ENCODE peak calls at places on chromosomes 12 and 14, in five cellular contexts. One of them, this sample, is unnamed.

GRCh38 chr14:102819176-102819628 is 42.0 kb downstream of the TRAF3 start:
- DNase-seq in suprapubic skin: no peak
- DNase-seq in right atrium auricular region: no peak
- DNase-seq in left ventricle myocardium inferior: no peak
- DNase-seq in OCI-LY7: no peak
- DNase-seq in this sample: no peak

GRCh38 chr14:75978249-75978731 is 3.5 kb downstream of the TGFB3 start:
- DNase-seq in OCI-LY7: peak; percentile 75
- DNase-seq in right atrium auricular region: no peak
- DNase-seq in left ventricle myocardium inferior: no peak
- DNase-seq in suprapubic skin: no peak
- DNase-seq in this sample: no peak

GRCh38 chr14:20522332-20522731 is 17.0 kb downstream of the RNASE10 start:
- DNase-seq in OCI-LY7: no peak
- DNase-seq in right atrium auricular region: no peak
- DNase-seq in suprapubic skin: no peak
- DNase-seq in left ventricle myocardium inferior: no peak
- DNase-seq in this sample: no peak

GRCh38 chr12:88960213-88960878 is 380.1 kb upstream of the KITLG start:
- DNase-seq in left ventricle myocardium inferior: no peak
- DNase-seq in right atrium auricular region: no peak
- DNase-seq in OCI-LY7: no peak
- DNase-seq in suprapubic skin: no peak
- DNase-seq in this sample: no peak

GRCh38 chr12:25730489-25731349 is 177.6 kb upstream of the LMNTD1 start:
- DNase-seq in left ventricle myocardium inferior: no peak
- DNase-seq in OCI-LY7: no peak
- DNase-seq in suprapubic skin: no peak
- DNase-seq in right atrium auricular region: no peak
- DNase-seq in this sample: no peak

GRCh38 chr12:77161944-77162343 is 96.6 kb upstream of the E2F7 start:
- DNase-seq in suprapubic skin: no peak
- DNase-seq in left ventricle myocardium inferior: no peak
- DNase-seq in right atrium auricular region: no peak
- DNase-seq in OCI-LY7: no peak
- DNase-seq in this sample: no peak

GRCh38 chr14:21025374-21026151 is 702 bp upstream of the NDRG2 start:
- DNase-seq in left ventricle myocardium inferior: peak; percentile 91
- DNase-seq in right atrium auricular region: peak; percentile 73
- DNase-seq in suprapubic skin: peak; percentile 84
- DNase-seq in OCI-LY7: no peak
- DNase-seq in this sample: no peak

GRCh38 chr14:83133986-83134664 is 1600.5 kb upstream of the SEL1L start:
- DNase-seq in right atrium auricular region: no peak
- DNase-seq in left ventricle myocardium inferior: no peak
- DNase-seq in suprapubic skin: no peak
- DNase-seq in OCI-LY7: no peak
- DNase-seq in this sample: no peak

GRCh38 chr12:124898200-124898950 is 16.1 kb downstream of the UBC start:
- DNase-seq in right atrium auricular region: no peak
- DNase-seq in left ventricle myocardium inferior: no peak
- DNase-seq in suprapubic skin: no peak
- DNase-seq in OCI-LY7: peak; percentile 86
- DNase-seq in this sample: no peak

DNA sequence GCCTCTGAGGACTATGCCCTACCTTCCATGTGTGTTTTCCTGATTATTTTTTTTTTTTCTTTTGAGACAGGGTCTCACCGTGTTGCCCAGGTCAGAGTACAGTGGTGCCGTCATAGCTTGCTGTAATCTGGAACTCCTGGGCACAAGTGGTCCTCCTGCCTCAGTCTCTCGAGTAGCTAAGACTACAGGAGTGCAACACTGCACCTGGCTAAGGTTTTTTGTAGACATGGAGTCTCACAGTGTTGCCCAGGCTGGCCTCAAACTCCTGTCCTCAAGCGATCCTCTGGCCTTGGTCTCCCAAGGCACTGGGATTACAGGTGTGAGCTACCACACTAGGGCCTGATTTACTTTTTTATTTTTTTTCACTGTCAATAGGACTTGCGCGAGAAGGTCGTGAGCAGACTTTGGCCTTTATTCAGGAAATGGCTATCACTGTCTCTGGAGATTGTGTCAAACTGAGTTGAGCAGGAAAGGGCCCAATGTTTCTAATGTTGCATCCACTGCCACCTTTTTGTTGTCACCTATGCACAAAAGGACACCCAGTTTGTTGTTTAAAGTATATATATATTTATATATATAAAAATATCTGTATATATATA is 47.7 kb downstream of the FLRT2 start:
- DNase-seq in OCI-LY7: no peak
- DNase-seq in right atrium auricular region: no peak
- DNase-seq in left ventricle myocardium inferior: no peak
- DNase-seq in suprapubic skin: no peak
- DNase-seq in this sample: no peak
- H3K4me1 ChIP-seq in OCI-LY7: no peaks in the 10 kb centered on the region
- H3K4me1 ChIP-seq in right atrium auricular region: no peaks in the 10 kb centered on the region
- H3K4me1 ChIP-seq in left ventricle myocardium inferior: no peaks in the 10 kb centered on the region
- H3K4me1 ChIP-seq in suprapubic skin: peaks cover 10% of the 10 kb centered on the region
- H3K4me1 ChIP-seq in this sample: peaks cover 36% of the 10 kb centered on the region

DNA sequence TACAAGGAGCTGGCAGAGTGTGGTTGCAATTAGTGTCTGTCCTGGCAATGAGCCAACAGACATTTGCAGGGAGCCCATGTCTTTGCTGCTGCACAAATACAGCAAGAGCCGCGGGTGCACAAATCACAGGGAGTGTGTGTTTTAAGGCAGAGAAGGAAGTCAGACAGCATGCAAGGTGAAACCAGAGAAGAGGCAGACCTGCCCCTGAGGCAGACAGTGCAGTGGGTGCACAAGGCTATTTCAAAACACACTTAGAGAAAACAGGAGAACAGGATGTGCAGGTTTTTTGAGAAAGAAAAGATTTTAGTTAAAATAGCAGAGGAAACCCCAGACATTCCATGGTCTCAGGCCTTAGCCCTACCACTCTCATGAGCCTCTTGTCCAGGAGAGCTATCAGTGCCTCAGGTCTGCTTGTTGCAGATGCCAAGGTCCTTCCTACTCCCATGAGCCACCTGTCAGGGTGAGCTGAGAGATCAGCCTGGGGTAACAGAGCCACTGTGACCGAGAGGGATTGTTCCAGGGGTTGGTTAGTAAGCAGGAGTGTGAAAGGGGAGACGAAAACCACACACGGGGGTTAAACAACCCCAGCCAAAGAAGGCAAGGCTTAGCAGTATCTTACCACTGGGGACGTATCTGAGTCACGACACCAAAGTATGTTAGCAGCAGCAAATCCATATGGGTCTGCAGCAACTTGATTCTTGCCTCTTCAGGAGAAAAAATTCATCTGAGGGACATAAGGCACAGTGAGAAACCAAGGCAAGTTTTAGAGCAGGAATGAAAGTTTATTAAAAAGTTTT is 78.1 kb downstream of the C14orf132 start:
- DNase-seq in left ventricle myocardium inferior: no peak
- DNase-seq in suprapubic skin: no peak
- DNase-seq in right atrium auricular region: no peak
- DNase-seq in OCI-LY7: no peak
- DNase-seq in this sample: no peak
- H3K9me3 ChIP-seq in left ventricle myocardium inferior: peaks cover 18% of the 10 kb centered on the region
- H3K9me3 ChIP-seq in suprapubic skin: no peaks in the 10 kb centered on the region
- H3K9me3 ChIP-seq in right atrium auricular region: no peaks in the 10 kb centered on the region
- H3K9me3 ChIP-seq in OCI-LY7: no peaks in the 10 kb centered on the region
- H3K9me3 ChIP-seq in this sample: no peaks in the 10 kb centered on the region

GRCh38 chr12:121133838-121134237 is 1.2 kb downstream of the P2RX7 start:
- DNase-seq in OCI-LY7: no peak
- DNase-seq in left ventricle myocardium inferior: no peak
- DNase-seq in suprapubic skin: no peak
- DNase-seq in right atrium auricular region: no peak
- DNase-seq in this sample: no peak
- H3K4me1 ChIP-seq in OCI-LY7: peaks cover 23% of the 10 kb centered on the region
- H3K4me1 ChIP-seq in left ventricle myocardium inferior: peaks cover 37% of the 10 kb centered on the region
- H3K4me1 ChIP-seq in suprapubic skin: peaks cover 51% of the 10 kb centered on the region
- H3K4me1 ChIP-seq in right atrium auricular region: peaks cover 24% of the 10 kb centered on the region
- H3K4me1 ChIP-seq in this sample: peaks cover 3% of the 10 kb centered on the region

GRCh38 chr12:130523208-130523607 is 185.5 kb downstream of the PIWIL1 start:
- DNase-seq in left ventricle myocardium inferior: no peak
- DNase-seq in OCI-LY7: no peak
- DNase-seq in right atrium auricular region: no peak
- DNase-seq in suprapubic skin: no peak
- DNase-seq in this sample: no peak
- H3K9me3 ChIP-seq in left ventricle myocardium inferior: peaks cover 17% of the 10 kb centered on the region
- H3K9me3 ChIP-seq in OCI-LY7: no peaks in the 10 kb centered on the region
- H3K9me3 ChIP-seq in right atrium auricular region: no peaks in the 10 kb centered on the region
- H3K9me3 ChIP-seq in suprapubic skin: no peaks in the 10 kb centered on the region
- H3K9me3 ChIP-seq in this sample: no peaks in the 10 kb centered on the region

GRCh38 chr12:42323856-42324255 is 2.0 kb downstream of the ZCRB1 start:
- DNase-seq in right atrium auricular region: no peak
- DNase-seq in left ventricle myocardium inferior: no peak
- DNase-seq in OCI-LY7: no peak
- DNase-seq in suprapubic skin: no peak
- DNase-seq in this sample: no peak
- H3K4me1 ChIP-seq in right atrium auricular region: peaks cover 25% of the 10 kb centered on the region
- H3K4me1 ChIP-seq in left ventricle myocardium inferior: peaks cover 36% of the 10 kb centered on the region
- H3K4me1 ChIP-seq in OCI-LY7: peaks cover 25% of the 10 kb centered on the region
- H3K4me1 ChIP-seq in suprapubic skin: peaks cover 34% of the 10 kb centered on the region
- H3K4me1 ChIP-seq in this sample: peaks cover 14% of the 10 kb centered on the region

GRCh38 chr14:18656627-18657026 is 55.7 kb downstream of the OR11H12 start:
- DNase-seq in right atrium auricular region: no peak
- DNase-seq in OCI-LY7: no peak
- DNase-seq in suprapubic skin: no peak
- DNase-seq in left ventricle myocardium inferior: no peak
- DNase-seq in this sample: no peak
- H3K9me3 ChIP-seq in right atrium auricular region: no peaks in the 10 kb centered on the region
- H3K9me3 ChIP-seq in OCI-LY7: peaks cover 7% of the 10 kb centered on the region
- H3K9me3 ChIP-seq in suprapubic skin: peaks cover 19% of the 10 kb centered on the region
- H3K9me3 ChIP-seq in left ventricle myocardium inferior: peaks cover 8% of the 10 kb centered on the region
- H3K9me3 ChIP-seq in this sample: peaks cover 35% of the 10 kb centered on the region

This sample was measured in esophagus squamous epithelium.